ENCODE peak calls at places on chromosome 3, in eight cellular contexts. U is HEK293T, J is HFF-Myc, K is psoas muscle, N is SHP77, Y is smooth muscle cell of the brain vasculature, I is COR-L47, R is cardiac muscle cell. L is an unnamed sample.

GRCh38 chr3:46607603-46608028 is 4.7 kb upstream of the FAM240A start:
- DNase-seq in U (peak; percentile 34), J (no peak), K (peak; percentile 57), N (peak; percentile 2), Y (no peak), I (no peak), R (no peak), L (no peak)

GRCh38 chr3:105868450-105868744 is 415 bp downstream of the CBLB start:
- DNase-seq in U (peak; percentile 42), J (no peak), K (peak; percentile 78), N (peak; percentile 53), Y (no peak), I (peak; percentile 32), R (peak; percentile 78), L (no peak)

GRCh38 chr3:114848087-114848486 is 299.0 kb downstream of the ZBTB20 start:
- DNase-seq in U (no peak), J (no peak), K (no peak), N (peak; percentile 22), Y (no peak), I (peak; percentile 13), R (no peak), L (no peak)

GRCh38 chr3:115042351-115042750 is 104.7 kb downstream of the ZBTB20 start:
- DNase-seq in U (no peak), J (no peak), K (no peak), N (no peak), Y (no peak), I (no peak), R (no peak), L (no peak)

GRCh38 chr3:170488802-170489201 is 70.1 kb downstream of the CLDN11 start:
- DNase-seq in U (no peak), J (no peak), K (no peak), N (no peak), Y (no peak), I (peak; percentile 60), R (no peak), L (no peak)

GRCh38 chr3:127152676-127153505 is 40.0 kb upstream of the PRR23E start:
- DNase-seq in U (no peak), J (no peak), K (no peak), N (peak; percentile 56), Y (no peak), I (no peak), R (no peak), L (no peak)

GRCh38 chr3:122310361-122310760 is 14.7 kb upstream of the CSTA start:
- DNase-seq in U (no peak), J (no peak), K (no peak), N (no peak), Y (no peak), I (no peak), R (no peak), L (no peak)

GRCh38 chr3:70120360-70120966 is 120.9 kb downstream of the SAMMSON start:
- DNase-seq in U (peak; percentile 77), J (peak; percentile 25), K (peak; percentile 64), N (peak; percentile 32), Y (peak; percentile 20), I (peak; percentile 18), R (peak; percentile 48), L (peak; percentile 11)

GRCh38 chr3:117200962-117201361 is 491.4 kb downstream of the TUSC7 start:
- DNase-seq in U (no peak), J (no peak), K (no peak), N (no peak), Y (no peak), I (no peak), R (no peak), L (no peak)

GRCh38 chr3:99575683-99576082 is 62.7 kb upstream of the COL8A1 start:
- DNase-seq in U (no peak), J (no peak), K (no peak), N (no peak), Y (no peak), I (no peak), R (no peak), L (no peak)

GRCh38 chr3:155853214-155854146 is 747 bp downstream of the SLC33A1 start:
- DNase-seq in U (peak; percentile 30), J (no peak), K (no peak), N (no peak), Y (no peak), I (peak; percentile 20), R (peak; percentile 63), L (no peak)

GRCh38 chr3:50519471-50520089 is 16.1 kb upstream of the CACNA2D2 start:
- DNase-seq in U (peak; percentile 81), J (no peak), K (peak; percentile 73), N (peak; percentile 38), Y (no peak), I (peak; percentile 18), R (peak; percentile 79), L (peak; percentile 64)

GRCh38 chr3:141111364-141112150 is 60.4 kb downstream of the SPSB4 start:
- DNase-seq in U (no peak), J (no peak), K (no peak), N (no peak), Y (no peak), I (no peak), R (no peak), L (no peak)

L was measured in activated T-cell treated with anti-CD3 and anti-CD28 coated beads for 1 hour.